ENCODE peak calls at places on chromosomes 11 and 22, in seven cellular contexts. U is amniotic epithelial cell; H is BJ; K is endothelial cell of umbilical vein; Y is putamen; B is Daoy; Z is activated CD8-positive, alpha-beta memory T cell treated with anti-CD3 and anti-CD28 coated beads for 48 hours. T is an unnamed sample.

GRCh38 chr11:120858740-120859139 is 165.2 kb upstream of the TBCEL start:
- DNase-seq in U (peak; percentile 8), H (no peak), K (peak; percentile 19), Y (no peak), B (peak; percentile 14), Z (no peak), T (no peak)

GRCh38 chr11:73114835-73115220 is 27.3 kb downstream of the FCHSD2 start:
- DNase-seq in U (no peak), H (no peak), K (no peak), Y (no peak), B (no peak), Z (no peak), T (no peak)

GRCh38 chr11:108592591-108593213 is 866 bp downstream of the EXPH5 start:
- DNase-seq in U (no peak), H (no peak), K (no peak), Y (peak; percentile 30), B (peak; percentile 38), Z (no peak), T (peak; percentile 13)

GRCh38 chr11:48045536-48045935 is 65.2 kb downstream of the PTPRJ start:
- DNase-seq in U (no peak), H (no peak), K (no peak), Y (no peak), B (no peak), Z (no peak), T (no peak)

GRCh38 chr11:64868904-64869570 is 9.4 kb downstream of the EHD1 start:
- DNase-seq in U (peak; percentile 88), H (no peak), K (peak; percentile 94), Y (no peak), B (peak; percentile 93), Z (no peak), T (no peak)

GRCh38 chr11:65204646-65205601 is 23.2 kb downstream of the CAPN1 start:
- DNase-seq in U (peak; percentile 26), H (no peak), K (peak; percentile 40), Y (peak; percentile 52), B (peak; percentile 60), Z (no peak), T (peak; percentile 34)

GRCh38 chr11:130215531-130216220 is 56.1 kb downstream of the ST14 start:
- DNase-seq in U (no peak), H (no peak), K (no peak), Y (no peak), B (no peak), Z (no peak), T (peak; percentile 36)

GRCh38 chr11:66133216-66133775 is 63.2 kb downstream of the PACS1 start:
- DNase-seq in U (no peak), H (no peak), K (no peak), Y (no peak), B (no peak), Z (no peak), T (no peak)

GRCh38 chr11:33168605-33169240 is 7.4 kb upstream of the CSTF3 start:
- DNase-seq in U (peak; percentile 81), H (peak; percentile 37), K (no peak), Y (no peak), B (no peak), Z (no peak), T (no peak)

GRCh38 chr11:78424334-78425270 is 7.0 kb upstream of the GAB2 start:
- DNase-seq in U (peak; percentile 94), H (no peak), K (peak; percentile 44), Y (no peak), B (no peak), Z (no peak), T (no peak)

GRCh38 chr11:103055174-103055890 is 36.6 kb downstream of the DCUN1D5 start:
- DNase-seq in U (peak; percentile 45), H (no peak), K (peak; percentile 54), Y (peak; percentile 4), B (peak; percentile 12), Z (no peak), T (no peak)

GRCh38 chr11:94639901-94640721 is 72.9 kb downstream of the PIWIL4 start:
- DNase-seq in U (no peak), H (no peak), K (no peak), Y (no peak), B (no peak), Z (no peak), T (no peak)

GRCh38 chr11:59106363-59107336 is at the start of gene FAM111B:
- DNase-seq in U (peak; percentile 95), H (peak; percentile 67), K (peak; percentile 91), Y (peak; percentile 84), B (peak; percentile 93), Z (peak; percentile 43), T (peak; percentile 83)

GRCh38 chr22:34579519-34579918 is 486.4 kb upstream of the ISX start:
- DNase-seq in U (no peak), H (no peak), K (no peak), Y (no peak), B (no peak), Z (no peak), T (no peak)

GRCh38 chr11:65498042-65498726 is 661 bp upstream of the MALAT1 start:
- DNase-seq in U (peak; percentile 73), H (no peak), K (no peak), Y (peak; percentile 78), B (peak; percentile 65), Z (no peak), T (no peak)

GRCh38 chr22:37267661-37268413 is 14.5 kb upstream of the CYTH4 start:
- DNase-seq in U (no peak), H (no peak), K (no peak), Y (no peak), B (no peak), Z (no peak), T (no peak)